ENCODE peak calls at places on chromosomes 7 and 10, in five cellular contexts. H is fibroblast of pulmonary artery, Z is fibroblast of the aortic adventitia, Y is coronary artery, C is AG04450. S is an unnamed sample.

GRCh38 chr7:21850531-21851285 is 95.0 kb downstream of the CDCA7L start:
- DNase-seq in C (no peak), H (peak; percentile 23), Y (no peak), Z (peak; percentile 20), S (peak; percentile 84)

GRCh38 chr7:49789736-49790135 is 16.3 kb downstream of the VWC2 start:
- DNase-seq in Y (no peak), H (no peak), C (no peak), Z (no peak), S (no peak)

GRCh38 chr10:75395955-75396860 is 5.4 kb downstream of the ZNF503 start:
- DNase-seq in Z (peak; percentile 45), Y (no peak), H (no peak), C (no peak), S (no peak)

GRCh38 chr7:35286422-35286821 is 32.5 kb upstream of the TBX20 start:
- DNase-seq in Z (no peak), H (peak; percentile 54), C (no peak), Y (no peak), S (peak; percentile 2)

GRCh38 chr7:105876964-105877601 is 684 bp upstream of the ATXN7L1 start:
- DNase-seq in Z (peak; percentile 54), Y (peak; percentile 79), C (no peak), H (peak; percentile 58), S (peak; percentile 37)

GRCh38 chr7:28708458-28708951 is 249.6 kb downstream of the TRIL start:
- DNase-seq in C (no peak), Y (no peak), H (no peak), Z (peak; percentile 15), S (no peak)

GRCh38 chr7:23418046-23418445 is 52.2 kb downstream of the IGF2BP3 start:
- DNase-seq in H (peak; percentile 79), Y (no peak), C (no peak), Z (peak; percentile 51), S (peak; percentile 84)

GRCh38 chr7:77426521-77427051 is 10.4 kb upstream of the GSAP start:
- DNase-seq in H (peak; percentile 54), Z (peak; percentile 65), C (no peak), Y (no peak), S (peak; percentile 77)

GRCh38 chr10:33428706-33429105 is 94.2 kb upstream of the NRP1 start:
- DNase-seq in C (no peak), H (no peak), Y (no peak), Z (peak; percentile 41), S (no peak)

GRCh38 chr7:52917982-52918578 is 117.4 kb upstream of the POM121L12 start:
- DNase-seq in C (no peak), Y (no peak), Z (no peak), H (no peak), S (no peak)

GRCh38 chr7:18566829-18567228 is 71.3 kb downstream of the HDAC9 start:
- DNase-seq in Y (no peak), Z (no peak), C (no peak), H (no peak), S (no peak)

GRCh38 chr7:155665957-155666287 is 21.5 kb downstream of the RBM33 start:
- DNase-seq in H (peak; percentile 79), Y (no peak), C (peak; percentile 49), Z (peak; percentile 84), S (peak; percentile 84)

GRCh38 chr10:93352638-93353383 is 129.3 kb downstream of the MYOF start:
- DNase-seq in H (peak; percentile 64), C (no peak), Y (no peak), Z (peak; percentile 72), S (peak; percentile 69)

GRCh38 chr7:16026253-16027020 is 340.0 kb upstream of the MEOX2 start:
- DNase-seq in Y (no peak), H (peak; percentile 71), C (peak; percentile 42), Z (peak; percentile 43), S (peak; percentile 81)

GRCh38 chr10:17236468-17236886 is 8.4 kb downstream of the VIM start:
- DNase-seq in Y (no peak), C (no peak), Z (peak; percentile 36), H (peak; percentile 29), S (no peak)

GRCh38 chr7:44378744-44379143 is 53.4 kb upstream of the CAMK2B start:
- DNase-seq in C (peak; percentile 51), H (peak; percentile 93), Z (peak; percentile 86), Y (no peak), S (peak; percentile 94)

GRCh38 chr7:116271161-116271979 is 61.0 kb downstream of the TES start:
- DNase-seq in C (peak; percentile 51), H (peak; percentile 63), Z (peak; percentile 87), Y (no peak), S (peak; percentile 80)

GRCh38 chr7:57210212-57210611 is 78.0 kb upstream of the ZNF479 start:
- DNase-seq in Z (no peak), H (no peak), Y (no peak), C (no peak), S (no peak)

GRCh38 chr7:57210871-57211270 is 78.6 kb upstream of the ZNF479 start:
- DNase-seq in H (no peak), Z (no peak), Y (no peak), C (no peak), S (no peak)

GRCh38 chr7:57207836-57208235 is 75.6 kb upstream of the ZNF479 start:
- DNase-seq in C (no peak), Y (no peak), H (no peak), Z (no peak), S (no peak)

GRCh38 chr7:57215423-57215822 is 83.2 kb upstream of the ZNF479 start:
- DNase-seq in Z (no peak), C (no peak), Y (no peak), H (no peak), S (no peak)

DNA sequence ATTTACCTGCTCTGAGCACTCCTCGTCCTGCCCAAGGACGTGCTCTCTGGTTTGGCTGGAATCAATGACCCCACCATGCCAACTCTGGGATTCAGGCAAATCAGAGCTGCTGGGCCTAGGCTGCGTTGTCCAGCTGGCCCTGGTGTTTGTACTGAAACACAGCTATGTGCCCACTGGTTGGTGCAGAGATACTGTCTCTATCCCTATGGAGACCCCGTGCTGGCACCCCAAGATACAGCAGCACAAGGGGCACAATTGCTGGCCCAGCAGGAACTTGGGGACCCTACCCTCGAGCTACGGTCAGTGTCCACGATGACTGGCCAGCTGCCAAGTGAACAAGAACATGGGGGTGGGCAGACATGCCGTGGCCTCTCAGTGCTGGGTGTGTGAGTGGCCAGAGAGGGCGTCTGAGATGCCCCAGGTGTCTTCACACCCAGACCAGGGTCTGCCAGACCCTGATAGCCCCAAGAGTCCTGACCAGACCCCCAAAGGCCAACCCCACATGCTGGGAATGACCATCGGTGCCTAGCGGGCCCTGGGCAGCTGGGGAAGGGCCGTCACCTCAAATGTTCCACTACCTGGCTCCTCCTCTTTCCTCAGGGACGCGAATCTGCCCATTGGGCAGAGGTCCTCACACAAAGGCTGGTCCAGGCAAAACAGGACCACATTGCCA is 79.3 kb upstream of the ZNF479 start:
- DNase-seq in H (no peak), Y (no peak), Z (no peak), C (no peak), S (no peak)
- TF ChIP-seq CTCF in H (no peak), Y (no peak), Z (no peak), C (no peak), S (no peak)

GRCh38 chr7:157294773-157295172 is 42.0 kb upstream of the DNAJB6 start:
- DNase-seq in C (no peak), Z (no peak), Y (no peak), H (no peak), S (no peak)

GRCh38 chr7:157291404-157292080 is 45.3 kb upstream of the DNAJB6 start:
- DNase-seq in C (no peak), H (no peak), Y (no peak), Z (no peak), S (no peak)

GRCh38 chr7:157292258-157292657 is 44.5 kb upstream of the DNAJB6 start:
- DNase-seq in Y (no peak), Z (no peak), C (no peak), H (no peak), S (no peak)

GRCh38 chr7:157292770-157293412 is 43.9 kb upstream of the DNAJB6 start:
- DNase-seq in C (no peak), Z (no peak), Y (no peak), H (no peak), S (no peak)

GRCh38 chr7:157293413-157293788 is 43.4 kb upstream of the DNAJB6 start:
- DNase-seq in Y (no peak), C (no peak), H (no peak), Z (no peak), S (no peak)
- H3K4me3 ChIP-seq in Y (no peak overlapping the region), C (no peak overlapping the region), H (no peak overlapping the region), Z (no peak overlapping the region), S (no peak overlapping the region)

GRCh38 chr7:7347045-7347444 is 164.7 kb downstream of the C1GALT1 start:
- DNase-seq in C (no peak), Z (no peak), H (no peak), Y (no peak), S (no peak)

GRCh38 chr7:7349156-7349555 is 166.8 kb downstream of the C1GALT1 start:
- DNase-seq in Z (no peak), C (no peak), H (no peak), Y (no peak), S (no peak)

GRCh38 chr7:7344583-7344982 is 162.2 kb downstream of the C1GALT1 start:
- DNase-seq in H (no peak), Z (no peak), C (no peak), Y (no peak), S (no peak)
- TF ChIP-seq CTCF in H (no peak), Z (no peak), C (no peak), Y (no peak), S (no peak)

GRCh38 chr10:110867807-110868465 is 3.8 kb upstream of the PDCD4 start:
- DNase-seq in Z (no peak), Y (no peak), C (no peak), H (no peak), S (no peak)
- H3K4me3 ChIP-seq in Z (no peak overlapping the region), Y (no peak overlapping the region), C (no peak overlapping the region), H (no peak overlapping the region), S (no peak overlapping the region)

DNA sequence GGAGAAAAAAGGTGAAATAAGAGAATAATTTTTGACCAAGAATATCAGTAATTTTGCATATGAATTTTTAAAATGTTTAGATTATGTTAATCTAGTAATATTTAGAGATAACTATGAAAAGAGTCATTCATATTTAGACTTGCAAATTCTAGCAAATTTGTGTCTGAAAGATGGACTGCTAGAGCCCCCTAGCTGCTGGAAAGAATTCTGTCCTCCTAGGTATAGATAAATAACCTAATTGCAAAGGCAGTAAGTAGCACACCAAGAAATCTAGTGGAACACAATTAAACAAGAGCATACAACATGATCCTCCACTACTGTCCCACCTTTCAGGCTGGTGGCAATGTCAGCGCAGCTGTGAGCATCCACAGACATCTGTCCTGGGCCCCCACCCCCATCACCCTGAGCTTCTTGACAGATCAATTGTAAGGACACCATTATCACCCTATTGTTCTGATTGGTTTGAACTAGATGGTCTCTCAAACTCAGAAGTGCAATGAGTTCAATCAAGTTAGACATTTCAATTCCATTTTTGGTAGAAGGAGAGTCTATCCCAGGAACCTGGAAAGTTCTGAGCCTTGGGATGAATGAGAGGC is 15.0 kb upstream of the GFRA1 start:
- DNase-seq in Z (peak; percentile 70), H (peak; percentile 67), Y (no peak), C (peak; percentile 7), S (peak; percentile 81)
- TF ChIP-seq CTCF in Z (peak; percentile 61), H (peak; percentile 69), Y (peak; percentile 46), C (peak; percentile 78), S (peak; percentile 80)

GRCh38 chr10:125152646-125153368 is 7.6 kb downstream of the CTBP2 start:
- DNase-seq in Y (no peak), H (no peak), C (no peak), Z (no peak), S (peak; percentile 40)
- H3K4me3 ChIP-seq in Y (peak overlapping the region; percentile 47), H (no peak overlapping the region), C (no peak overlapping the region), Z (no peak overlapping the region), S (no peak overlapping the region)

GRCh38 chr10:4981722-4982471 is 18.7 kb downstream of the AKR1C1 start:
- DNase-seq in Z (peak; percentile 61), C (no peak), Y (no peak), H (peak; percentile 70), S (peak; percentile 74)
- TF ChIP-seq CTCF in Z (peak; percentile 45), C (peak; percentile 48), Y (no peak), H (peak; percentile 52), S (peak; percentile 64)

S was measured in choroid plexus epithelial cell.